ENCODE peak calls at places on chromosomes 4 and X, in seven cellular contexts. One of them, this sample, is unnamed.

GRCh38 chr4:82721819-82722423 is 76.7 kb downstream of the SCD5 start:
- DNase-seq in neural progenitor cell: peak
- DNase-seq in MCF 10A: peak
- DNase-seq in right lobe of liver: no peak
- DNase-seq in ascending aorta: no peak
- DNase-seq in lung: no peak
- DNase-seq in activated B cell treated with CpG ODN at 0.5 μM for 24 hours: no peak
- DNase-seq in this sample: no peak

GRCh38 chr4:152247271-152247975 is 288.5 kb downstream of the FBXW7 start:
- DNase-seq in neural progenitor cell: no peak
- DNase-seq in MCF 10A: no peak
- DNase-seq in right lobe of liver: no peak
- DNase-seq in ascending aorta: no peak
- DNase-seq in lung: no peak
- DNase-seq in activated B cell treated with CpG ODN at 0.5 μM for 24 hours: no peak
- DNase-seq in this sample: no peak

GRCh38 chr4:19807505-19807904 is 444.2 kb upstream of the SLIT2 start:
- DNase-seq in neural progenitor cell: no peak
- DNase-seq in MCF 10A: peak
- DNase-seq in right lobe of liver: no peak
- DNase-seq in ascending aorta: no peak
- DNase-seq in lung: no peak
- DNase-seq in activated B cell treated with CpG ODN at 0.5 μM for 24 hours: no peak
- DNase-seq in this sample: no peak

GRCh38 chrX:40201486-40201885 is 103.7 kb upstream of the BCOR start:
- DNase-seq in neural progenitor cell: peak
- DNase-seq in MCF 10A: no peak
- DNase-seq in right lobe of liver: no peak
- DNase-seq in ascending aorta: no peak
- DNase-seq in lung: no peak
- DNase-seq in activated B cell treated with CpG ODN at 0.5 μM for 24 hours: no peak
- DNase-seq in this sample: peak

GRCh38 chrX:275476-275966 is 5.7 kb upstream of the PLCXD1 start:
- DNase-seq in neural progenitor cell: peak
- DNase-seq in MCF 10A: no peak
- DNase-seq in right lobe of liver: peak
- DNase-seq in ascending aorta: no peak
- DNase-seq in lung: no peak
- DNase-seq in activated B cell treated with CpG ODN at 0.5 μM for 24 hours: no peak
- DNase-seq in this sample: no peak

GRCh38 chr4:138034871-138035270 is 207.3 kb downstream of the SLC7A11 start:
- DNase-seq in neural progenitor cell: no peak
- DNase-seq in MCF 10A: peak
- DNase-seq in right lobe of liver: no peak
- DNase-seq in ascending aorta: no peak
- DNase-seq in lung: no peak
- DNase-seq in activated B cell treated with CpG ODN at 0.5 μM for 24 hours: no peak
- DNase-seq in this sample: no peak

GRCh38 chrX:104679175-104679574 is 113.2 kb downstream of the IL1RAPL2 start:
- DNase-seq in neural progenitor cell: no peak
- DNase-seq in MCF 10A: no peak
- DNase-seq in right lobe of liver: no peak
- DNase-seq in ascending aorta: no peak
- DNase-seq in lung: no peak
- DNase-seq in activated B cell treated with CpG ODN at 0.5 μM for 24 hours: no peak
- DNase-seq in this sample: no peak

GRCh38 chr4:87153078-87153477 is 67.3 kb downstream of the KLHL8 start:
- DNase-seq in neural progenitor cell: no peak
- DNase-seq in MCF 10A: no peak
- DNase-seq in right lobe of liver: no peak
- DNase-seq in ascending aorta: no peak
- DNase-seq in lung: no peak
- DNase-seq in activated B cell treated with CpG ODN at 0.5 μM for 24 hours: no peak
- DNase-seq in this sample: no peak

GRCh38 chr4:112279025-112279881 is 6.5 kb downstream of the TIFA start:
- DNase-seq in neural progenitor cell: no peak
- DNase-seq in MCF 10A: peak
- DNase-seq in right lobe of liver: no peak
- DNase-seq in ascending aorta: no peak
- DNase-seq in lung: no peak
- DNase-seq in activated B cell treated with CpG ODN at 0.5 μM for 24 hours: no peak
- DNase-seq in this sample: no peak

GRCh38 chrX:40644821-40645358 is 2.5 kb downstream of the CXorf38 start:
- DNase-seq in neural progenitor cell: no peak
- DNase-seq in MCF 10A: peak
- DNase-seq in right lobe of liver: peak
- DNase-seq in ascending aorta: peak
- DNase-seq in lung: peak
- DNase-seq in activated B cell treated with CpG ODN at 0.5 μM for 24 hours: peak
- DNase-seq in this sample: peak

GRCh38 chr4:183876268-183876934 is 28.7 kb upstream of the STOX2 start:
- DNase-seq in neural progenitor cell: no peak
- DNase-seq in MCF 10A: peak
- DNase-seq in right lobe of liver: peak
- DNase-seq in ascending aorta: peak
- DNase-seq in lung: peak
- DNase-seq in activated B cell treated with CpG ODN at 0.5 μM for 24 hours: no peak
- DNase-seq in this sample: no peak

GRCh38 chr4:175542787-175543186 is 269.3 kb downstream of the GPM6A start:
- DNase-seq in neural progenitor cell: no peak
- DNase-seq in MCF 10A: peak
- DNase-seq in right lobe of liver: no peak
- DNase-seq in ascending aorta: no peak
- DNase-seq in lung: no peak
- DNase-seq in activated B cell treated with CpG ODN at 0.5 μM for 24 hours: no peak
- DNase-seq in this sample: no peak

GRCh38 chr4:575281-576141 is 584 bp downstream of the TMEM271 start:
- DNase-seq in neural progenitor cell: peak
- DNase-seq in MCF 10A: no peak
- DNase-seq in right lobe of liver: no peak
- DNase-seq in ascending aorta: no peak
- DNase-seq in lung: peak
- DNase-seq in activated B cell treated with CpG ODN at 0.5 μM for 24 hours: no peak
- DNase-seq in this sample: no peak

GRCh38 chrX:38175140-38175539 is 45.5 kb downstream of the SRPX start:
- DNase-seq in neural progenitor cell: peak
- DNase-seq in MCF 10A: peak
- DNase-seq in right lobe of liver: peak
- DNase-seq in ascending aorta: no peak
- DNase-seq in lung: no peak
- DNase-seq in activated B cell treated with CpG ODN at 0.5 μM for 24 hours: no peak
- DNase-seq in this sample: no peak

GRCh38 chr4:67929447-67929846 is 33.8 kb downstream of the TMPRSS11A start:
- DNase-seq in neural progenitor cell: no peak
- DNase-seq in MCF 10A: peak
- DNase-seq in right lobe of liver: no peak
- DNase-seq in ascending aorta: no peak
- DNase-seq in lung: no peak
- DNase-seq in activated B cell treated with CpG ODN at 0.5 μM for 24 hours: no peak
- DNase-seq in this sample: no peak

GRCh38 chr4:15197005-15197404 is 194.7 kb downstream of the CPEB2 start:
- DNase-seq in neural progenitor cell: peak
- DNase-seq in MCF 10A: peak
- DNase-seq in right lobe of liver: no peak
- DNase-seq in ascending aorta: no peak
- DNase-seq in lung: no peak
- DNase-seq in activated B cell treated with CpG ODN at 0.5 μM for 24 hours: no peak
- DNase-seq in this sample: no peak

GRCh38 chrX:71098302-71098701 is 2.7 kb downstream of the FOXO4 start:
- DNase-seq in neural progenitor cell: no peak
- DNase-seq in MCF 10A: peak
- DNase-seq in right lobe of liver: no peak
- DNase-seq in ascending aorta: peak
- DNase-seq in lung: peak
- DNase-seq in activated B cell treated with CpG ODN at 0.5 μM for 24 hours: peak
- DNase-seq in this sample: peak
- TF ChIP-seq CTCF in neural progenitor cell: peak
- TF ChIP-seq CTCF in MCF 10A: peak
- TF ChIP-seq CTCF in right lobe of liver: peak
- TF ChIP-seq CTCF in ascending aorta: peak
- TF ChIP-seq CTCF in lung: peak
- TF ChIP-seq CTCF in activated B cell treated with CpG ODN at 0.5 μM for 24 hours: no peak
- TF ChIP-seq CTCF in this sample: peak

GRCh38 chr4:108774809-108775530 is 12.1 kb upstream of the ETNPPL start:
- DNase-seq in neural progenitor cell: no peak
- DNase-seq in MCF 10A: peak
- DNase-seq in right lobe of liver: peak
- DNase-seq in ascending aorta: no peak
- DNase-seq in lung: peak
- DNase-seq in activated B cell treated with CpG ODN at 0.5 μM for 24 hours: no peak
- DNase-seq in this sample: no peak
- TF ChIP-seq CTCF in neural progenitor cell: no peak
- TF ChIP-seq CTCF in MCF 10A: no peak
- TF ChIP-seq CTCF in right lobe of liver: peak
- TF ChIP-seq CTCF in ascending aorta: peak
- TF ChIP-seq CTCF in lung: no peak
- TF ChIP-seq CTCF in activated B cell treated with CpG ODN at 0.5 μM for 24 hours: no peak
- TF ChIP-seq CTCF in this sample: no peak

DNA sequence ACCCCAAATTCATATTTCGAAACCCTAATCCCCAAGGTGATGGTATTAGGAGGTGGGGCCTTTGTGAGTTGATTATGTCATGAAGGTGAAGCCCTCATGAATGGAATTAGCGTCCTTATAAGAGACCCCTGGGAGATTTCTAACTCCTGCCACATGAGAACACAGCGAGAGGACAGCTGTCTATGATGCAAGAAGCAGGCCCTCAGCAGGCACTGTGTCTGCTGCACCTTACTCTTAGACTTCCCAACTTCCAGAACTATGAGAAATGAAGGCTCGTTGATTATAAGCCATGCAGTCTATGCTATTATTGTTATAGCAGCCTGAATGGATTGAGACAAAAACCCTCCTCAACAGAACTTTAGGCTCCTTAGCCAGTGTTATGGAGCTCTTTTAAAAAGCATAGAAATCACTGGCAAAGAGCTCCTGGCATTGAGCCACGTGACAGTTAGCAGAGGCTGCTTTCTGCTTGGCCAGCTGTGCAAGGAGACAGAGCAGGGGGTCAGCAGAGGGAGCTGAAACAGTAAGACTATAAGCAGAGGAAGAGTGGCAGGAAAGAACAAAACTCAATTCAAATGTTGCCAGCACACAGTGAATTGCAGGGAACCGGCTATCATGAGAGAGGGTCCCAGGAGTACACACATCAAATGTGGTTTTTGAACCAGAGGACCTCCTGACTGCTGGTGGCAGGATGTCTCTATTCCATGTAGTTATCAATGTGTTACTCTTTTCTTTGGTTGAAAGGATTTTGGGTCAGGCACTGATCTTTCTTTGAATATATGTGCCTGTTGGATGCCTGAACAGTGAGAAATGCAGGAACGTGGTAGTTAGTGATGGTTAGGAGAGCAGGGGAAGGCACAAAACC is 219.3 kb upstream of the FAT1 start:
- DNase-seq in neural progenitor cell: peak
- DNase-seq in MCF 10A: no peak
- DNase-seq in right lobe of liver: no peak
- DNase-seq in ascending aorta: no peak
- DNase-seq in lung: no peak
- DNase-seq in activated B cell treated with CpG ODN at 0.5 μM for 24 hours: no peak
- DNase-seq in this sample: no peak
- TF ChIP-seq CTCF in neural progenitor cell: no peak
- TF ChIP-seq CTCF in MCF 10A: no peak
- TF ChIP-seq CTCF in right lobe of liver: no peak
- TF ChIP-seq CTCF in ascending aorta: no peak
- TF ChIP-seq CTCF in lung: no peak
- TF ChIP-seq CTCF in activated B cell treated with CpG ODN at 0.5 μM for 24 hours: no peak
- TF ChIP-seq CTCF in this sample: no peak

DNA sequence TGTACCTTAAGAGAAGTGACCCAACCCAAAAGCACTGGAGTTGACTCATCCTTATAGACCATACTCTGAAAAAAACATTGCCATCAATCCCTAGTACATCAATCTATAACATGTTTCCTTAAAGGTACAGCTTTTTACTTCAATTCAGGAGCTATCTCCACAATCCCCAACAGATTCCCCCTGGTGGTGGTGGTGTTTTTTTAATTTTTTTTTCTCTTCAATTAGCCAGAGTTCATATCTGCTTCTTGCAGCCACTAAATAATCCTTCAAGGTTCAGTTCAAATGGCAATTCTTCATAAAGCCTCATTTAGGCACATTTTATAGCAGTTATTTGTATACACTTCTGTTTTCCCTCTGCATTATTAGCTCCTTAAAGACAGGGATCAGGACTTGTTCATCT is 60.7 kb upstream of the KDR start:
- DNase-seq in neural progenitor cell: no peak
- DNase-seq in MCF 10A: no peak
- DNase-seq in right lobe of liver: no peak
- DNase-seq in ascending aorta: no peak
- DNase-seq in lung: no peak
- DNase-seq in activated B cell treated with CpG ODN at 0.5 μM for 24 hours: no peak
- DNase-seq in this sample: no peak
- TF ChIP-seq CTCF in neural progenitor cell: peak
- TF ChIP-seq CTCF in MCF 10A: no peak
- TF ChIP-seq CTCF in right lobe of liver: no peak
- TF ChIP-seq CTCF in ascending aorta: no peak
- TF ChIP-seq CTCF in lung: no peak
- TF ChIP-seq CTCF in activated B cell treated with CpG ODN at 0.5 μM for 24 hours: no peak
- TF ChIP-seq CTCF in this sample: no peak

GRCh38 chr4:38759077-38759789 is 23.6 kb downstream of the TLR10 start:
- DNase-seq in neural progenitor cell: peak
- DNase-seq in MCF 10A: peak
- DNase-seq in right lobe of liver: no peak
- DNase-seq in ascending aorta: peak
- DNase-seq in lung: peak
- DNase-seq in activated B cell treated with CpG ODN at 0.5 μM for 24 hours: no peak
- DNase-seq in this sample: peak

GRCh38 chr4:38759790-38760122 is 23.0 kb downstream of the TLR10 start:
- DNase-seq in neural progenitor cell: no peak
- DNase-seq in MCF 10A: no peak
- DNase-seq in right lobe of liver: no peak
- DNase-seq in ascending aorta: no peak
- DNase-seq in lung: no peak
- DNase-seq in activated B cell treated with CpG ODN at 0.5 μM for 24 hours: no peak
- DNase-seq in this sample: no peak

GRCh38 chr4:38762560-38762959 is 20.2 kb downstream of the TLR10 start:
- DNase-seq in neural progenitor cell: no peak
- DNase-seq in MCF 10A: no peak
- DNase-seq in right lobe of liver: no peak
- DNase-seq in ascending aorta: no peak
- DNase-seq in lung: no peak
- DNase-seq in activated B cell treated with CpG ODN at 0.5 μM for 24 hours: peak
- DNase-seq in this sample: no peak

GRCh38 chr4:38760915-38761314 is 21.9 kb downstream of the TLR10 start:
- DNase-seq in neural progenitor cell: no peak
- DNase-seq in MCF 10A: no peak
- DNase-seq in right lobe of liver: no peak
- DNase-seq in ascending aorta: no peak
- DNase-seq in lung: no peak
- DNase-seq in activated B cell treated with CpG ODN at 0.5 μM for 24 hours: peak
- DNase-seq in this sample: no peak

GRCh38 chr4:38757945-38758344 is 24.8 kb downstream of the TLR10 start:
- DNase-seq in neural progenitor cell: peak
- DNase-seq in MCF 10A: peak
- DNase-seq in right lobe of liver: no peak
- DNase-seq in ascending aorta: no peak
- DNase-seq in lung: no peak
- DNase-seq in activated B cell treated with CpG ODN at 0.5 μM for 24 hours: no peak
- DNase-seq in this sample: no peak
- TF ChIP-seq CTCF in neural progenitor cell: peak
- TF ChIP-seq CTCF in MCF 10A: peak
- TF ChIP-seq CTCF in right lobe of liver: peak
- TF ChIP-seq CTCF in ascending aorta: no peak
- TF ChIP-seq CTCF in lung: no peak
- TF ChIP-seq CTCF in activated B cell treated with CpG ODN at 0.5 μM for 24 hours: no peak
- TF ChIP-seq CTCF in this sample: peak

This sample was measured in CD14-positive monocyte.